ENCODE peak calls at places on chromosomes 11 and 22, in eight cellular contexts. One of them, this sample, is unnamed.

GRCh38 chr11:76209956-76210885 is 3.9 kb upstream of the WNT11 start:
- DNase-seq in IMR-90: peak
- DNase-seq in K562: no peak
- DNase-seq in Peyer's patch: no peak
- DNase-seq in body of pancreas: peak
- DNase-seq in prostate gland: peak
- DNase-seq in H1: no peak
- DNase-seq in transverse colon: peak
- DNase-seq in this sample: peak

GRCh38 chr22:46105494-46106278 is 44.6 kb upstream of the PPARA start:
- DNase-seq in IMR-90: peak
- DNase-seq in K562: no peak
- DNase-seq in Peyer's patch: no peak
- DNase-seq in body of pancreas: peak
- DNase-seq in prostate gland: peak
- DNase-seq in H1: no peak
- DNase-seq in transverse colon: peak
- DNase-seq in this sample: no peak

GRCh38 chr11:2698386-2699184 is 1.2 kb downstream of the KCNQ1OT1 start:
- DNase-seq in IMR-90: no peak
- DNase-seq in K562: no peak
- DNase-seq in Peyer's patch: no peak
- DNase-seq in body of pancreas: peak
- DNase-seq in prostate gland: no peak
- DNase-seq in H1: no peak
- DNase-seq in transverse colon: no peak
- DNase-seq in this sample: no peak

GRCh38 chr11:58286249-58286648 is 18.2 kb upstream of the OR10W1 start:
- DNase-seq in IMR-90: peak
- DNase-seq in K562: peak
- DNase-seq in Peyer's patch: no peak
- DNase-seq in body of pancreas: no peak
- DNase-seq in prostate gland: no peak
- DNase-seq in H1: no peak
- DNase-seq in transverse colon: peak
- DNase-seq in this sample: no peak

GRCh38 chr11:58805065-58805464 is 39.4 kb downstream of the GLYATL2 start:
- DNase-seq in IMR-90: peak
- DNase-seq in K562: no peak
- DNase-seq in Peyer's patch: no peak
- DNase-seq in body of pancreas: no peak
- DNase-seq in prostate gland: no peak
- DNase-seq in H1: no peak
- DNase-seq in transverse colon: no peak
- DNase-seq in this sample: no peak

GRCh38 chr11:45881708-45882368 is 3.6 kb upstream of the MAPK8IP1 start:
- DNase-seq in IMR-90: no peak
- DNase-seq in K562: no peak
- DNase-seq in Peyer's patch: no peak
- DNase-seq in body of pancreas: no peak
- DNase-seq in prostate gland: no peak
- DNase-seq in H1: no peak
- DNase-seq in transverse colon: no peak
- DNase-seq in this sample: no peak

GRCh38 chr11:57936050-57936418 is 87.6 kb upstream of the OR9Q1 start:
- DNase-seq in IMR-90: no peak
- DNase-seq in K562: no peak
- DNase-seq in Peyer's patch: no peak
- DNase-seq in body of pancreas: no peak
- DNase-seq in prostate gland: no peak
- DNase-seq in H1: no peak
- DNase-seq in transverse colon: no peak
- DNase-seq in this sample: no peak

GRCh38 chr22:27220349-27220748 is 563.0 kb downstream of the MIAT start:
- DNase-seq in IMR-90: peak
- DNase-seq in K562: no peak
- DNase-seq in Peyer's patch: no peak
- DNase-seq in body of pancreas: no peak
- DNase-seq in prostate gland: no peak
- DNase-seq in H1: no peak
- DNase-seq in transverse colon: no peak
- DNase-seq in this sample: peak

GRCh38 chr11:82796970-82797594 is 63.4 kb upstream of the FAM181B start:
- DNase-seq in IMR-90: no peak
- DNase-seq in K562: no peak
- DNase-seq in Peyer's patch: no peak
- DNase-seq in body of pancreas: no peak
- DNase-seq in prostate gland: no peak
- DNase-seq in H1: no peak
- DNase-seq in transverse colon: peak
- DNase-seq in this sample: no peak

DNA sequence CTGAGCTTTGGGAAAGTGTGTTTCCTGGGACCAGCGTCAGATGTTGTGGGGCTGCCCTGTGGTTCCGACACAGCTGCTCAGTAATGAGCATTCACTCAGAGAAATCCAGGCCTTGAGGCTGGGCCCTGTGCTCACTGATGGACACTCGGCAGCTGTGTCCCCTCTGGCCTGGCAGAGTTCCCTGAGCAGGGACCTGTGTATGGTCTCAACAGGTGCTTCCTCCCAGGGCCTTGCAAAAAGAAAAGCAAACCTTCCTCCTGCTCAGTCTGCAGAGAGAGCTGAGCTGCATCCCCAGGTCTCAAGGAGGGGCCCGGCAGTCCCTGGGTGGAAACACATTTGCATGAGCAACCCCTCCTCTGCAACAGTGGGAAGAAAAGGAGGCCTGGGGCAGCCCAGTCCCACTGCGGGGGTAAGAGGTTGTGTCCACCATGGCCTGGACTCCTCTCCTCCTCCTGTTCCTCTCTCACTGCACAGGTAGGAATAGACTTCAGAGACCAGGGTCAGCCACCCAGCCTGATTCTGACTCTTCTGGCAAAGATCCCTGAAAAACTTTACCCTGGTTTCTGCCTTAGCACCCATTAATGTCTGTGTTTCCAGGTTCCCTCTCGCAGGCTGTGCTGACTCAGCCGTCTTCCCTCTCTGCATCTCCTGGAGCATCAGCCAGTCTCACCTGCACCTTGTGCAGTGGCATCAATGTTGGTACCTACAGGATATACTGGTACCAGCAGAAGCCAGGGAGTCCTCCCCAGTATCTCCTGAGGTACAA is 131.2 kb downstream of the VPREB1 start:
- DNase-seq in IMR-90: no peak
- DNase-seq in K562: no peak
- DNase-seq in Peyer's patch: peak
- DNase-seq in body of pancreas: no peak
- DNase-seq in prostate gland: no peak
- DNase-seq in H1: no peak
- DNase-seq in transverse colon: peak
- DNase-seq in this sample: no peak
- H3K4me3 ChIP-seq in IMR-90: no peak
- H3K4me3 ChIP-seq in K562: no peak
- H3K4me3 ChIP-seq in Peyer's patch: no peak
- H3K4me3 ChIP-seq in body of pancreas: no peak
- H3K4me3 ChIP-seq in prostate gland: no peak
- H3K4me3 ChIP-seq in H1: no peak
- H3K4me3 ChIP-seq in transverse colon: no peak
- H3K4me3 ChIP-seq in this sample: no peak

GRCh38 chr11:864928-865327 is 22.3 kb downstream of the TSPAN4 start:
- DNase-seq in IMR-90: no peak
- DNase-seq in K562: no peak
- DNase-seq in Peyer's patch: no peak
- DNase-seq in body of pancreas: no peak
- DNase-seq in prostate gland: no peak
- DNase-seq in H1: no peak
- DNase-seq in transverse colon: no peak
- DNase-seq in this sample: no peak

GRCh38 chr11:867856-868358 is 25.3 kb downstream of the TSPAN4 start:
- DNase-seq in IMR-90: no peak
- DNase-seq in K562: no peak
- DNase-seq in Peyer's patch: no peak
- DNase-seq in body of pancreas: no peak
- DNase-seq in prostate gland: no peak
- DNase-seq in H1: no peak
- DNase-seq in transverse colon: no peak
- DNase-seq in this sample: no peak

GRCh38 chr11:866481-866880 is 23.8 kb downstream of the TSPAN4 start:
- DNase-seq in IMR-90: no peak
- DNase-seq in K562: no peak
- DNase-seq in Peyer's patch: no peak
- DNase-seq in body of pancreas: no peak
- DNase-seq in prostate gland: no peak
- DNase-seq in H1: no peak
- DNase-seq in transverse colon: no peak
- DNase-seq in this sample: no peak

GRCh38 chr11:864118-864827 is 21.6 kb downstream of the TSPAN4 start:
- DNase-seq in IMR-90: no peak
- DNase-seq in K562: no peak
- DNase-seq in Peyer's patch: no peak
- DNase-seq in body of pancreas: no peak
- DNase-seq in prostate gland: no peak
- DNase-seq in H1: no peak
- DNase-seq in transverse colon: no peak
- DNase-seq in this sample: no peak

DNA sequence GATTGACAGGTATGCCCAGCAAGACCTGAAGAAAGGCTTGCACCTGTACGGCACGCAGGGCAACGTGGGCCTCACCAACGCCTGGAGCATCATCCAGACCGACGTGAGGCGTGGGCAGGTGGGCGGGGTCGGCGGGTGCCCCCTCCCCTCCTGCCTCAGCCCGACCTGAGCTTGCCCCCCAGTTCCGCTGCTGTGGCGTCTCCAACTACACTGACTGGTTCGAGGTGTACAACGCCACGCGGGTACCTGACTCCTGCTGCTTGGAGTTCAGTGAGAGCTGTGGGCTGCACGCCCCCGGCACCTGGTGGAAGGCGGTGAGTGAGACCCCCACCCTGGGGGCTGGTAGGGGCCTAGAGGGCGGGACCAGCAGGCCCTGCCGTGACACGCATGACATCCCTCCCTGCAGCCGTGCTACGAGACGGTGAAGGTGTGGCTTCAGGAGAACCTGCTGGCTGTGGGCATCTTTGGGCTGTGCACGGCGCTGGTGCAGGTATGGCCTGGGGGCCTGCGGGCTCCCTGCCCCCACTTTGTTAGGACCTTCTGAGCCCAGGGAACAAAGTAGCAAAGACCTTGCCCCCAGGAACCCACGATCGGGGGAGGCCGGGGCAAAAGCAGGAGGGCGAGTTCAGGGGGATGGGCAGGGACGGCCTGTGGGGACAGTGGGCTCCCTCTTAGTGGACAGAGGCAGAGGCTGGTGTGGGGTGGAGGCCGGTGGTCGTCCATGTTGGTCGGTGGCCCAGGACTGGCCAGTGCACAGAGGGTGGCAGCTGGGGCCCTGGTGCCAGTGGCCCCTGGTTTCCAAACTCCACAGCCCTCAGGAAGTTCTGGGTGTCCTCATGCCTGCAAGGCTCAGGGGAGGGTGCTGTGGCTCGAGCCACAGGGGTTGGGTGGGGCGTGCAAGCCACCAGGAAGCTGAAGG is 23.1 kb downstream of the TSPAN4 start:
- DNase-seq in IMR-90: no peak
- DNase-seq in K562: no peak
- DNase-seq in Peyer's patch: no peak
- DNase-seq in body of pancreas: no peak
- DNase-seq in prostate gland: no peak
- DNase-seq in H1: no peak
- DNase-seq in transverse colon: no peak
- DNase-seq in this sample: no peak
- TF ChIP-seq POLR2A in IMR-90: no peak
- TF ChIP-seq POLR2A in K562: peak
- TF ChIP-seq POLR2A in Peyer's patch: no peak
- TF ChIP-seq POLR2A in body of pancreas: no peak
- TF ChIP-seq POLR2A in prostate gland: no peak
- TF ChIP-seq POLR2A in H1: no peak
- TF ChIP-seq POLR2A in transverse colon: no peak
- TF ChIP-seq POLR2A in this sample: no peak

GRCh38 chr22:32904044-32904443 is 102.5 kb downstream of the TIMP3 start:
- DNase-seq in IMR-90: peak
- DNase-seq in K562: peak
- DNase-seq in Peyer's patch: no peak
- DNase-seq in body of pancreas: peak
- DNase-seq in prostate gland: no peak
- DNase-seq in H1: no peak
- DNase-seq in transverse colon: peak
- DNase-seq in this sample: no peak

GRCh38 chr22:32897400-32897799 is 95.9 kb downstream of the TIMP3 start:
- DNase-seq in IMR-90: peak
- DNase-seq in K562: peak
- DNase-seq in Peyer's patch: no peak
- DNase-seq in body of pancreas: no peak
- DNase-seq in prostate gland: no peak
- DNase-seq in H1: no peak
- DNase-seq in transverse colon: no peak
- DNase-seq in this sample: no peak

GRCh38 chr22:32896951-32897350 is 95.4 kb downstream of the TIMP3 start:
- DNase-seq in IMR-90: no peak
- DNase-seq in K562: no peak
- DNase-seq in Peyer's patch: no peak
- DNase-seq in body of pancreas: no peak
- DNase-seq in prostate gland: no peak
- DNase-seq in H1: no peak
- DNase-seq in transverse colon: no peak
- DNase-seq in this sample: no peak

GRCh38 chr22:32901925-32902324 is 100.4 kb downstream of the TIMP3 start:
- DNase-seq in IMR-90: no peak
- DNase-seq in K562: no peak
- DNase-seq in Peyer's patch: no peak
- DNase-seq in body of pancreas: no peak
- DNase-seq in prostate gland: no peak
- DNase-seq in H1: no peak
- DNase-seq in transverse colon: no peak
- DNase-seq in this sample: no peak

DNA sequence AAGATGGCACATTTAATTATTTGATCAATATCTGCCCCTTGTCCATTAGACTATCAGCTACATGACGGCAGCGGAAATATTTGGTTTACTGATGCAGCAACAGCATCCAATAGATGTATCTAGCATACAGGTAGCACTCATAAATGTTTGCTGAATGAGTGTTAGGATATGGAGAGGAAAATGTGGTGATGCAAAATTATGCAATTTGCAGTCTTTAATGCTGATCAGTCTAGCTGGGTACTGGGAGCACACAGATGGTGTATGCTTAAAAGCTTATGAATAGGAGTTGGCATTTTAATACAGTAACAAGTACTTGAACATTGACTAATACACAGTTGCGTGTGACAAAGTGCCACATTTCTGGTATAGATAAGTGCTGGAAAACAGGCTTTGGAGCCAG is 99.4 kb downstream of the TIMP3 start:
- DNase-seq in IMR-90: no peak
- DNase-seq in K562: no peak
- DNase-seq in Peyer's patch: no peak
- DNase-seq in body of pancreas: no peak
- DNase-seq in prostate gland: no peak
- DNase-seq in H1: no peak
- DNase-seq in transverse colon: no peak
- DNase-seq in this sample: no peak
- H3K4me3 ChIP-seq in IMR-90: no peak
- H3K4me3 ChIP-seq in K562: no peak
- H3K4me3 ChIP-seq in Peyer's patch: no peak
- H3K4me3 ChIP-seq in body of pancreas: no peak
- H3K4me3 ChIP-seq in prostate gland: no peak
- H3K4me3 ChIP-seq in H1: no peak
- H3K4me3 ChIP-seq in transverse colon: no peak
- H3K4me3 ChIP-seq in this sample: no peak

GRCh38 chr11:61792310-61793083 is at the start of the genes FEN1 and TMEM258:
- DNase-seq in IMR-90: peak
- DNase-seq in K562: peak
- DNase-seq in Peyer's patch: peak
- DNase-seq in body of pancreas: peak
- DNase-seq in prostate gland: peak
- DNase-seq in H1: peak
- DNase-seq in transverse colon: peak
- DNase-seq in this sample: peak
- TF ChIP-seq POLR2A in IMR-90: peak
- TF ChIP-seq POLR2A in K562: peak
- TF ChIP-seq POLR2A in Peyer's patch: peak
- TF ChIP-seq POLR2A in body of pancreas: peak
- TF ChIP-seq POLR2A in prostate gland: peak
- TF ChIP-seq POLR2A in H1: peak
- TF ChIP-seq POLR2A in transverse colon: peak
- TF ChIP-seq POLR2A in this sample: peak

This sample was measured in lower leg skin.